ENCODE peak calls at places on chromosomes 16 and 17, in nine cellular contexts. P, J, E, T, Z, V, R, N and O are unnamed samples.

GRCh38 chr17:428414-428813 is 75.8 kb upstream of the RPH3AL start:
- DNase-seq in P (no peak), J (no peak), E (no peak), T (no peak), Z (no peak), V (no peak), R (no peak), N (no peak), O (no peak)

GRCh38 chr16:19001788-19002187 is 18.1 kb downstream of the TMC7 start:
- DNase-seq in P (peak), J (no peak), E (no peak), T (no peak), Z (no peak), V (no peak), R (no peak), N (no peak), O (no peak)

GRCh38 chr16:86252596-86252995 is 257.7 kb upstream of the FOXF1 start:
- DNase-seq in P (peak), J (no peak), E (peak), T (peak), Z (no peak), V (peak), R (peak), N (no peak), O (peak)

GRCh38 chr17:76681222-76682137 is 29.3 kb downstream of the MXRA7 start:
- DNase-seq in P (peak), J (peak), E (peak), T (peak), Z (peak), V (peak), R (peak), N (no peak), O (peak)

GRCh38 chr16:86909359-86910145 is 331.2 kb downstream of the FOXL1 start:
- DNase-seq in P (no peak), J (no peak), E (no peak), T (no peak), Z (no peak), V (no peak), R (no peak), N (no peak), O (no peak)

GRCh38 chr16:8924214-8924613 is 39.5 kb downstream of the USP7 start:
- DNase-seq in P (no peak), J (no peak), E (no peak), T (no peak), Z (no peak), V (no peak), R (no peak), N (no peak), O (no peak)

GRCh38 chr17:49576121-49576905 is 642 bp downstream of the NXPH3 start:
- DNase-seq in P (no peak), J (no peak), E (peak), T (peak), Z (no peak), V (no peak), R (peak), N (no peak), O (no peak)

GRCh38 chr16:28604186-28604565 is 5.7 kb downstream of the SULT1A1 start:
- DNase-seq in P (no peak), J (no peak), E (no peak), T (no peak), Z (no peak), V (no peak), R (no peak), N (no peak), O (no peak)

GRCh38 chr16:68499011-68499410 is 40.1 kb upstream of the ZFP90 start:
- DNase-seq in P (no peak), J (no peak), E (peak), T (peak), Z (no peak), V (no peak), R (peak), N (no peak), O (no peak)

GRCh38 chr17:43356999-43357398 is 41.8 kb upstream of the ARL4D start:
- DNase-seq in P (peak), J (no peak), E (no peak), T (no peak), Z (no peak), V (no peak), R (no peak), N (peak), O (no peak)

GRCh38 chr17:4176803-4177472 is 33.9 kb downstream of the CYB5D2 start:
- DNase-seq in P (no peak), J (no peak), E (no peak), T (no peak), Z (no peak), V (no peak), R (no peak), N (no peak), O (no peak)

GRCh38 chr17:45225964-45226530 is 4.4 kb downstream of the FMNL1 start:
- DNase-seq in P (no peak), J (peak), E (no peak), T (no peak), Z (peak), V (no peak), R (peak), N (no peak), O (peak)

GRCh38 chr17:81090361-81091133 is 55.6 kb downstream of the BAIAP2 start:
- DNase-seq in P (no peak), J (no peak), E (peak), T (peak), Z (peak), V (no peak), R (peak), N (no peak), O (no peak)

GRCh38 chr17:58991718-58992331 is 114.9 kb downstream of the TRIM37 start:
- DNase-seq in P (no peak), J (no peak), E (no peak), T (peak), Z (peak), V (no peak), R (no peak), N (no peak), O (no peak)

GRCh38 chr16:71645450-71645849 is 19.5 kb downstream of the MARVELD3 start:
- DNase-seq in P (no peak), J (no peak), E (peak), T (peak), Z (no peak), V (peak), R (peak), N (peak), O (peak)

GRCh38 chr17:79971651-79972050 is 64.0 kb downstream of the TBC1D16 start:
- DNase-seq in P (no peak), J (no peak), E (no peak), T (no peak), Z (no peak), V (no peak), R (no peak), N (no peak), O (no peak)

GRCh38 chr17:15334266-15334665 is 7.1 kb downstream of the TEKT3 start:
- DNase-seq in P (no peak), J (no peak), E (no peak), T (no peak), Z (no peak), V (no peak), R (no peak), N (no peak), O (no peak)